ENCODE peak calls at places on chromosomes 3 and 15, in seven cellular contexts. One of them, this sample, is unnamed.
A peak's percentile ranks its signal among the peaks of the same experiment; 100 is the strongest.

GRCh38 chr3:138125548-138126221 is 6.5 kb downstream of the A4GNT start:
- DNase-seq in HepG2: no peak
- DNase-seq in GM23338: no peak
- DNase-seq in GM12878: no peak
- DNase-seq in K562: no peak
- DNase-seq in HCT116: no peak
- DNase-seq in A549: peak; percentile 17
- DNase-seq in this sample: peak; percentile 25

GRCh38 chr3:61774279-61774890 is 213.0 kb downstream of the PTPRG start:
- DNase-seq in HepG2: no peak
- DNase-seq in GM23338: no peak
- DNase-seq in GM12878: no peak
- DNase-seq in K562: no peak
- DNase-seq in HCT116: no peak
- DNase-seq in A549: no peak
- DNase-seq in this sample: no peak

GRCh38 chr3:193853511-193854219 is 260.7 kb downstream of the OPA1 start:
- DNase-seq in HepG2: no peak
- DNase-seq in GM23338: no peak
- DNase-seq in GM12878: no peak
- DNase-seq in K562: peak; percentile 93
- DNase-seq in HCT116: no peak
- DNase-seq in A549: no peak
- DNase-seq in this sample: peak; percentile 54

GRCh38 chr15:29840054-29840453 is 17.8 kb upstream of the TJP1 start:
- DNase-seq in HepG2: no peak
- DNase-seq in GM23338: no peak
- DNase-seq in GM12878: no peak
- DNase-seq in K562: no peak
- DNase-seq in HCT116: no peak
- DNase-seq in A549: no peak
- DNase-seq in this sample: no peak

GRCh38 chr3:138781012-138781470 is 53.7 kb downstream of the PIK3CB start:
- DNase-seq in HepG2: no peak
- DNase-seq in GM23338: no peak
- DNase-seq in GM12878: no peak
- DNase-seq in K562: no peak
- DNase-seq in HCT116: no peak
- DNase-seq in A549: no peak
- DNase-seq in this sample: no peak

GRCh38 chr15:39213385-39213840 is 367.5 kb upstream of the THBS1 start:
- DNase-seq in HepG2: peak; percentile 94
- DNase-seq in GM23338: peak; percentile 97
- DNase-seq in GM12878: no peak
- DNase-seq in K562: peak; percentile 56
- DNase-seq in HCT116: peak; percentile 84
- DNase-seq in A549: peak; percentile 26
- DNase-seq in this sample: no peak

GRCh38 chr15:39429898-39430357 is 151.0 kb upstream of the THBS1 start:
- DNase-seq in HepG2: peak; percentile 20
- DNase-seq in GM23338: no peak
- DNase-seq in GM12878: no peak
- DNase-seq in K562: no peak
- DNase-seq in HCT116: no peak
- DNase-seq in A549: peak; percentile 24
- DNase-seq in this sample: no peak

GRCh38 chr15:68374346-68374745 is 57.6 kb downstream of the ITGA11 start:
- DNase-seq in HepG2: no peak
- DNase-seq in GM23338: no peak
- DNase-seq in GM12878: no peak
- DNase-seq in K562: no peak
- DNase-seq in HCT116: no peak
- DNase-seq in A549: no peak
- DNase-seq in this sample: no peak

GRCh38 chr3:122952509-122952908 is 75.1 kb downstream of the SEMA5B start:
- DNase-seq in HepG2: no peak
- DNase-seq in GM23338: peak; percentile 45
- DNase-seq in GM12878: peak; percentile 19
- DNase-seq in K562: no peak
- DNase-seq in HCT116: no peak
- DNase-seq in A549: peak; percentile 25
- DNase-seq in this sample: peak; percentile 69

GRCh38 chr3:9067352-9067975 is 104.2 kb upstream of the RAD18 start:
- DNase-seq in HepG2: peak; percentile 44
- DNase-seq in GM23338: peak; percentile 86
- DNase-seq in GM12878: peak; percentile 11
- DNase-seq in K562: peak; percentile 58
- DNase-seq in HCT116: peak; percentile 47
- DNase-seq in A549: peak; percentile 66
- DNase-seq in this sample: peak; percentile 29

GRCh38 chr3:45273681-45274515 is 47.8 kb upstream of the TMEM158 start:
- DNase-seq in HepG2: no peak
- DNase-seq in GM23338: no peak
- DNase-seq in GM12878: no peak
- DNase-seq in K562: peak; percentile 84
- DNase-seq in HCT116: no peak
- DNase-seq in A549: peak; percentile 48
- DNase-seq in this sample: peak; percentile 22

GRCh38 chr15:67931861-67932260 is 92.0 kb upstream of the RNU6-1 start:
- DNase-seq in HepG2: no peak
- DNase-seq in GM23338: no peak
- DNase-seq in GM12878: no peak
- DNase-seq in K562: no peak
- DNase-seq in HCT116: no peak
- DNase-seq in A549: peak; percentile 57
- DNase-seq in this sample: no peak

GRCh38 chr15:35078221-35078915 is 6.7 kb downstream of the NANOGP8 start:
- DNase-seq in HepG2: peak; percentile 44
- DNase-seq in GM23338: peak; percentile 84
- DNase-seq in GM12878: no peak
- DNase-seq in K562: peak; percentile 70
- DNase-seq in HCT116: peak; percentile 44
- DNase-seq in A549: peak; percentile 75
- DNase-seq in this sample: peak; percentile 11

GRCh38 chr3:171967137-171967783 is 72.1 kb upstream of the FNDC3B start:
- DNase-seq in HepG2: peak; percentile 96
- DNase-seq in GM23338: no peak
- DNase-seq in GM12878: no peak
- DNase-seq in K562: peak; percentile 56
- DNase-seq in HCT116: peak; percentile 60
- DNase-seq in A549: peak; percentile 92
- DNase-seq in this sample: peak; percentile 77

GRCh38 chr15:89401636-89402252 is 67.1 kb upstream of the POLG start:
- DNase-seq in HepG2: no peak
- DNase-seq in GM23338: no peak
- DNase-seq in GM12878: no peak
- DNase-seq in K562: no peak
- DNase-seq in HCT116: no peak
- DNase-seq in A549: peak; percentile 53
- DNase-seq in this sample: peak; percentile 60
- H3K4me3 ChIP-seq in HepG2: no peak overlapping the region
- H3K4me3 ChIP-seq in GM23338: no peak overlapping the region
- H3K4me3 ChIP-seq in GM12878: peak overlapping the region; percentile 53
- H3K4me3 ChIP-seq in K562: no peak overlapping the region
- H3K4me3 ChIP-seq in HCT116: no peak overlapping the region
- H3K4me3 ChIP-seq in A549: no peak overlapping the region
- H3K4me3 ChIP-seq in this sample: peak overlapping the region; percentile 3

DNA sequence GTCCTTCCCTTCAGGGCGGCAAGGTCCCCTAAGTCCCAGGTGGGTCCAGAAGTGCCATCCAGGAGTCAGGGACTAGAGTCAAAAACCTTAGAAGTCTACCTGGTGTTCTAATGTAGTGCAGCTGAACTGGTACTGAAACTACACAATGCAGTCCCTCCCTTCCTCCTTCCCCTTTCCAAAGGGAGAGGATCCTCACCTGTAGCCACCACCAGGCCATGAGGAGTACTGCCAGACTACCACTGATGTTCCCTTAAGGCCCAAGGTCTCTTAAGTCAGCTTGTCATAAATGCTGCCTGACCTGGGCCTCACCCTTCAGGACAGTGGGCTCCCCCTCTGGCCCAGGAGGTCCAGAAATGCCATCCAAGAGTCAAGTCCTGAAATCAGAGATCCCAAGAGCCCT is 98.9 kb downstream of the ULK4 start:
- DNase-seq in HepG2: peak; percentile 15
- DNase-seq in GM23338: peak; percentile 70
- DNase-seq in GM12878: no peak
- DNase-seq in K562: no peak
- DNase-seq in HCT116: peak; percentile 6
- DNase-seq in A549: peak; percentile 11
- DNase-seq in this sample: peak; percentile 13
- TF ChIP-seq CTCF in HepG2: peak; percentile 51
- TF ChIP-seq CTCF in GM23338: peak; percentile 43
- TF ChIP-seq CTCF in GM12878: no peak
- TF ChIP-seq CTCF in K562: peak; percentile 29
- TF ChIP-seq CTCF in HCT116: peak; percentile 44
- TF ChIP-seq CTCF in A549: no peak
- TF ChIP-seq CTCF in this sample: no peak

GRCh38 chr15:97961067-97961954 is 808 bp downstream of the ARRDC4 start:
- DNase-seq in HepG2: peak; percentile 2
- DNase-seq in GM23338: peak; percentile 62
- DNase-seq in GM12878: no peak
- DNase-seq in K562: peak; percentile 43
- DNase-seq in HCT116: peak; percentile 1
- DNase-seq in A549: no peak
- DNase-seq in this sample: peak; percentile 17
- TF ChIP-seq REST in HepG2: no peak
- TF ChIP-seq REST in GM23338: no peak
- TF ChIP-seq REST in GM12878: no peak
- TF ChIP-seq REST in K562: no peak
- TF ChIP-seq REST in HCT116: no peak
- TF ChIP-seq REST in A549: no peak
- TF ChIP-seq REST in this sample: no peak

GRCh38 chr15:101194246-101195138 is 57.4 kb downstream of the CHSY1 start:
- DNase-seq in HepG2: no peak
- DNase-seq in GM23338: no peak
- DNase-seq in GM12878: no peak
- DNase-seq in K562: no peak
- DNase-seq in HCT116: no peak
- DNase-seq in A549: no peak
- DNase-seq in this sample: peak; percentile 38
- H3K4me3 ChIP-seq in HepG2: no peak overlapping the region
- H3K4me3 ChIP-seq in GM23338: no peak overlapping the region
- H3K4me3 ChIP-seq in GM12878: no peak overlapping the region
- H3K4me3 ChIP-seq in K562: no peak overlapping the region
- H3K4me3 ChIP-seq in HCT116: no peak overlapping the region
- H3K4me3 ChIP-seq in A549: no peak overlapping the region
- H3K4me3 ChIP-seq in this sample: no peak overlapping the region

GRCh38 chr3:133937756-133938601 is 42.3 kb upstream of the RAB6B start:
- DNase-seq in HepG2: no peak
- DNase-seq in GM23338: no peak
- DNase-seq in GM12878: no peak
- DNase-seq in K562: no peak
- DNase-seq in HCT116: no peak
- DNase-seq in A549: no peak
- DNase-seq in this sample: no peak

GRCh38 chr3:133939496-133939835 is 43.8 kb upstream of the RAB6B start:
- DNase-seq in HepG2: no peak
- DNase-seq in GM23338: no peak
- DNase-seq in GM12878: no peak
- DNase-seq in K562: no peak
- DNase-seq in HCT116: no peak
- DNase-seq in A549: no peak
- DNase-seq in this sample: no peak

GRCh38 chr3:133937061-133937686 is 41.5 kb upstream of the RAB6B start:
- DNase-seq in HepG2: no peak
- DNase-seq in GM23338: no peak
- DNase-seq in GM12878: no peak
- DNase-seq in K562: no peak
- DNase-seq in HCT116: no peak
- DNase-seq in A549: no peak
- DNase-seq in this sample: no peak

GRCh38 chr3:133940536-133940935 is 44.9 kb upstream of the RAB6B start:
- DNase-seq in HepG2: no peak
- DNase-seq in GM23338: no peak
- DNase-seq in GM12878: no peak
- DNase-seq in K562: no peak
- DNase-seq in HCT116: no peak
- DNase-seq in A549: no peak
- DNase-seq in this sample: no peak

GRCh38 chr3:133938770-133939495 is 43.3 kb upstream of the RAB6B start:
- DNase-seq in HepG2: no peak
- DNase-seq in GM23338: peak; percentile 11
- DNase-seq in GM12878: no peak
- DNase-seq in K562: no peak
- DNase-seq in HCT116: no peak
- DNase-seq in A549: no peak
- DNase-seq in this sample: no peak
- TF ChIP-seq CTCF in HepG2: no peak
- TF ChIP-seq CTCF in GM23338: peak; percentile 13
- TF ChIP-seq CTCF in GM12878: no peak
- TF ChIP-seq CTCF in K562: no peak
- TF ChIP-seq CTCF in HCT116: no peak
- TF ChIP-seq CTCF in A549: no peak
- TF ChIP-seq CTCF in this sample: no peak

GRCh38 chr3:120566243-120566980 is 29.7 kb upstream of the NDUFB4 start:
- DNase-seq in HepG2: no peak
- DNase-seq in GM23338: no peak
- DNase-seq in GM12878: no peak
- DNase-seq in K562: no peak
- DNase-seq in HCT116: no peak
- DNase-seq in A549: no peak
- DNase-seq in this sample: no peak

GRCh38 chr3:120568198-120568523 is 28.0 kb upstream of the NDUFB4 start:
- DNase-seq in HepG2: no peak
- DNase-seq in GM23338: peak; percentile 66
- DNase-seq in GM12878: no peak
- DNase-seq in K562: no peak
- DNase-seq in HCT116: no peak
- DNase-seq in A549: no peak
- DNase-seq in this sample: no peak

GRCh38 chr3:120568624-120569023 is 27.5 kb upstream of the NDUFB4 start:
- DNase-seq in HepG2: no peak
- DNase-seq in GM23338: no peak
- DNase-seq in GM12878: no peak
- DNase-seq in K562: no peak
- DNase-seq in HCT116: no peak
- DNase-seq in A549: no peak
- DNase-seq in this sample: peak; percentile 23

GRCh38 chr3:120569224-120569915 is 26.8 kb upstream of the NDUFB4 start:
- DNase-seq in HepG2: no peak
- DNase-seq in GM23338: no peak
- DNase-seq in GM12878: no peak
- DNase-seq in K562: no peak
- DNase-seq in HCT116: no peak
- DNase-seq in A549: no peak
- DNase-seq in this sample: no peak

GRCh38 chr3:120567370-120568197 is 28.6 kb upstream of the NDUFB4 start:
- DNase-seq in HepG2: peak; percentile 11
- DNase-seq in GM23338: peak; percentile 59
- DNase-seq in GM12878: no peak
- DNase-seq in K562: no peak
- DNase-seq in HCT116: no peak
- DNase-seq in A549: peak; percentile 45
- DNase-seq in this sample: no peak
- TF ChIP-seq REST in HepG2: no peak
- TF ChIP-seq REST in GM23338: no peak
- TF ChIP-seq REST in GM12878: no peak
- TF ChIP-seq REST in K562: no peak
- TF ChIP-seq REST in HCT116: no peak
- TF ChIP-seq REST in A549: no peak
- TF ChIP-seq REST in this sample: no peak